ENCODE peak calls at places on chromosomes 2 and 18, in eight cellular contexts. Z is GM23338; Y is breast epithelium; A is PC-9; K is activated T-helper 1 cell treated with Interleukin-2 at 50 U/mL for 16 hours; M is naive thymus-derived CD4-positive, alpha-beta T cell; H is non-pigmented ciliary epithelial cell; X is ELR. B is an unnamed sample.

GRCh38 chr2:41464395-41464794 is 583.4 kb upstream of the PKDCC start:
- DNase-seq in Z (no peak), Y (no peak), A (no peak), K (no peak), M (no peak), H (no peak), X (no peak), B (no peak)

GRCh38 chr2:112310906-112311305 is 35.5 kb downstream of the ZC3H6 start:
- DNase-seq in Z (no peak), Y (no peak), A (no peak), K (no peak), M (no peak), H (no peak), X (no peak), B (no peak)

GRCh38 chr2:128202791-128203190 is 111.8 kb downstream of the UGGT1 start:
- DNase-seq in Z (no peak), Y (no peak), A (no peak), K (no peak), M (no peak), H (no peak), X (no peak), B (no peak)

GRCh38 chr2:150994041-150994440 is 267.6 kb downstream of the RBM43 start:
- DNase-seq in Z (no peak), Y (no peak), A (no peak), K (no peak), M (no peak), H (no peak), X (no peak), B (no peak)

GRCh38 chr18:76720683-76721082 is 101.7 kb upstream of the ZNF236 start:
- DNase-seq in Z (no peak), Y (no peak), A (no peak), K (no peak), M (no peak), H (no peak), X (no peak), B (no peak)

GRCh38 chr2:229719926-229720652 is 5.7 kb upstream of the DNER start:
- DNase-seq in Z (no peak), Y (no peak), A (no peak), K (no peak), M (no peak), H (no peak), X (peak; percentile 30), B (no peak)

GRCh38 chr2:231640229-231640628 is 47.6 kb downstream of the TEX44 start:
- DNase-seq in Z (no peak), Y (no peak), A (no peak), K (no peak), M (no peak), H (no peak), X (no peak), B (no peak)

GRCh38 chr18:56568986-56569385 is 69.4 kb downstream of the TXNL1 start:
- DNase-seq in Z (no peak), Y (no peak), A (no peak), K (no peak), M (no peak), H (no peak), X (no peak), B (no peak)

GRCh38 chr2:129806317-129806716 is 173.1 kb upstream of the RAB6C start:
- DNase-seq in Z (peak; percentile 27), Y (no peak), A (no peak), K (no peak), M (no peak), H (no peak), X (no peak), B (no peak)

GRCh38 chr18:8783994-8784530 is 78.7 kb downstream of the MTCL1 start:
- DNase-seq in Z (no peak), Y (no peak), A (no peak), K (no peak), M (no peak), H (no peak), X (no peak), B (no peak)

GRCh38 chr2:141399270-141399669 is 731.5 kb downstream of the LRP1B start:
- DNase-seq in Z (peak; percentile 70), Y (no peak), A (no peak), K (no peak), M (no peak), H (no peak), X (no peak), B (no peak)

GRCh38 chr2:181174880-181175590 is 194.6 kb downstream of the UBE2E3 start:
- DNase-seq in Z (no peak), Y (no peak), A (peak; percentile 53), K (no peak), M (no peak), H (no peak), X (no peak), B (no peak)

GRCh38 chr2:227717687-227718567 is at the start of gene SLC19A3:
- DNase-seq in Z (peak; percentile 95), Y (peak; percentile 74), A (no peak), K (no peak), M (no peak), H (no peak), X (peak; percentile 69), B (peak; percentile 93)

GRCh38 chr2:100427627-100428258 is 10.3 kb upstream of the CHST10 start:
- DNase-seq in Z (peak; percentile 76), Y (peak; percentile 33), A (no peak), K (peak; percentile 27), M (peak; percentile 62), H (no peak), X (peak; percentile 67), B (peak; percentile 69)

GRCh38 chr2:138500592-138501426 is 761 bp upstream of the SPOPL start:
- DNase-seq in Z (no peak), Y (no peak), A (no peak), K (no peak), M (no peak), H (no peak), X (peak; percentile 48), B (no peak)

GRCh38 chr18:70190529-70190928 is 15.0 kb downstream of the RTTN start:
- DNase-seq in Z (no peak), Y (no peak), A (no peak), K (no peak), M (no peak), H (no peak), X (peak; percentile 38), B (no peak)

GRCh38 chr2:23042176-23042909 is 342.6 kb upstream of the KLHL29 start:
- DNase-seq in Z (no peak), Y (no peak), A (peak; percentile 23), K (no peak), M (no peak), H (no peak), X (no peak), B (no peak)

GRCh38 chr18:54052732-54053131 is 171.7 kb downstream of the MBD2 start:
- DNase-seq in Z (no peak), Y (no peak), A (no peak), K (no peak), M (no peak), H (no peak), X (no peak), B (no peak)

GRCh38 chr2:158034198-158034831 is 67.4 kb upstream of the UPP2 start:
- DNase-seq in Z (peak; percentile 88), Y (no peak), A (no peak), K (no peak), M (no peak), H (peak; percentile 36), X (peak; percentile 64), B (no peak)

GRCh38 chr18:57789105-57789504 is 14.0 kb downstream of the ATP8B1 start:
- DNase-seq in Z (no peak), Y (no peak), A (peak; percentile 91), K (no peak), M (no peak), H (no peak), X (peak; percentile 66), B (no peak)

GRCh38 chr18:10051877-10052631 is 138.2 kb downstream of the VAPA start:
- DNase-seq in Z (no peak), Y (peak; percentile 85), A (no peak), K (no peak), M (no peak), H (peak; percentile 76), X (peak; percentile 68), B (peak; percentile 66)

GRCh38 chr2:177282101-177282573 is 17.6 kb upstream of the NFE2L2 start:
- DNase-seq in Z (no peak), Y (no peak), A (no peak), K (no peak), M (no peak), H (no peak), X (no peak), B (peak; percentile 58)

GRCh38 chr18:37084912-37085311 is 256.0 kb downstream of the KIAA1328 start:
- DNase-seq in Z (peak; percentile 92), Y (no peak), A (no peak), K (no peak), M (no peak), H (no peak), X (no peak), B (no peak)

GRCh38 chr2:44805391-44805790 is 136.1 kb upstream of the SIX3 start:
- DNase-seq in Z (peak; percentile 31), Y (no peak), A (no peak), K (no peak), M (no peak), H (no peak), X (no peak), B (no peak)

GRCh38 chr18:48061781-48062570 is 131.5 kb upstream of the SMAD2 start:
- DNase-seq in Z (no peak), Y (no peak), A (no peak), K (no peak), M (no peak), H (no peak), X (peak; percentile 3), B (no peak)